ENCODE peak calls at places on chromosomes 5 and 9, in seven cellular contexts. One of them, this sample, is unnamed.

GRCh38 chr5:177484902-177485549 is 11.6 kb upstream of the DBN1 start:
- DNase-seq in H54: no peak
- DNase-seq in nucleus accumbens: no peak
- DNase-seq in AG09319: no peak
- DNase-seq in activated T-cell treated with anti-CD3 and anti-CD28 coated beads for 1 hour: no peak
- DNase-seq in left ventricle myocardium inferior: no peak
- DNase-seq in upper lobe of right lung: no peak
- DNase-seq in this sample: no peak

GRCh38 chr5:2388005-2388361 is 363.5 kb downstream of the IRX2 start:
- DNase-seq in left ventricle myocardium inferior: no peak
- DNase-seq in upper lobe of right lung: no peak
- DNase-seq in AG09319: no peak
- DNase-seq in H54: no peak
- DNase-seq in activated T-cell treated with anti-CD3 and anti-CD28 coated beads for 1 hour: no peak
- DNase-seq in nucleus accumbens: no peak
- DNase-seq in this sample: no peak

GRCh38 chr5:10590226-10591047 is 26.6 kb downstream of the ANKRD33B start:
- DNase-seq in left ventricle myocardium inferior: no peak
- DNase-seq in H54: peak
- DNase-seq in activated T-cell treated with anti-CD3 and anti-CD28 coated beads for 1 hour: no peak
- DNase-seq in nucleus accumbens: no peak
- DNase-seq in upper lobe of right lung: no peak
- DNase-seq in AG09319: peak
- DNase-seq in this sample: no peak

GRCh38 chr5:139058121-139058520 is 140.0 kb downstream of the SIL1 start:
- DNase-seq in upper lobe of right lung: no peak
- DNase-seq in activated T-cell treated with anti-CD3 and anti-CD28 coated beads for 1 hour: no peak
- DNase-seq in left ventricle myocardium inferior: no peak
- DNase-seq in H54: no peak
- DNase-seq in nucleus accumbens: no peak
- DNase-seq in AG09319: no peak
- DNase-seq in this sample: no peak

GRCh38 chr5:138668451-138668850 is 84.8 kb upstream of the CTNNA1 start:
- DNase-seq in AG09319: no peak
- DNase-seq in nucleus accumbens: no peak
- DNase-seq in activated T-cell treated with anti-CD3 and anti-CD28 coated beads for 1 hour: no peak
- DNase-seq in H54: no peak
- DNase-seq in upper lobe of right lung: no peak
- DNase-seq in left ventricle myocardium inferior: peak
- DNase-seq in this sample: no peak

GRCh38 chr9:105243015-105243686 is 1.3 kb upstream of the SLC44A1 start:
- DNase-seq in H54: no peak
- DNase-seq in nucleus accumbens: no peak
- DNase-seq in upper lobe of right lung: no peak
- DNase-seq in activated T-cell treated with anti-CD3 and anti-CD28 coated beads for 1 hour: no peak
- DNase-seq in AG09319: no peak
- DNase-seq in left ventricle myocardium inferior: no peak
- DNase-seq in this sample: no peak

GRCh38 chr5:42810905-42811590 is 644 bp downstream of the SELENOP start:
- DNase-seq in nucleus accumbens: no peak
- DNase-seq in left ventricle myocardium inferior: no peak
- DNase-seq in AG09319: no peak
- DNase-seq in activated T-cell treated with anti-CD3 and anti-CD28 coated beads for 1 hour: no peak
- DNase-seq in upper lobe of right lung: no peak
- DNase-seq in H54: no peak
- DNase-seq in this sample: no peak

GRCh38 chr5:56569051-56569450 is 246.3 kb upstream of the MAP3K1 start:
- DNase-seq in left ventricle myocardium inferior: no peak
- DNase-seq in H54: no peak
- DNase-seq in activated T-cell treated with anti-CD3 and anti-CD28 coated beads for 1 hour: no peak
- DNase-seq in nucleus accumbens: no peak
- DNase-seq in AG09319: no peak
- DNase-seq in upper lobe of right lung: no peak
- DNase-seq in this sample: no peak

GRCh38 chr5:17436345-17436744 is 61.7 kb upstream of the TAF11L2 start:
- DNase-seq in H54: no peak
- DNase-seq in upper lobe of right lung: no peak
- DNase-seq in AG09319: no peak
- DNase-seq in left ventricle myocardium inferior: no peak
- DNase-seq in nucleus accumbens: no peak
- DNase-seq in activated T-cell treated with anti-CD3 and anti-CD28 coated beads for 1 hour: no peak
- DNase-seq in this sample: no peak